ENCODE peak calls at places on chromosome 4, in nine cellular contexts. Z is tibial artery; J is HCT116; K is CD8-positive, alpha-beta T cell; C is thoracic aorta; P is fibroblast of lung; G is Caco-2; A is dorsolateral prefrontal cortex; F is CD8-positive, alpha-beta memory T cell. R is an unnamed sample.

GRCh38 chr4:86961605-86962295 is 26.9 kb downstream of the AFF1 start:
- DNase-seq in P (peak; percentile 51), K (no peak), J (no peak), F (no peak), A (no peak), G (no peak), Z (no peak), C (no peak), R (no peak)

GRCh38 chr4:149735796-149736195 is 79.8 kb downstream of the IQCM start:
- DNase-seq in J (no peak), P (peak; percentile 59), G (no peak), F (no peak), C (no peak), K (no peak), A (no peak), Z (no peak), R (no peak)

GRCh38 chr4:13546374-13546854 is 2.1 kb upstream of the NKX3-2 start:
- DNase-seq in J (no peak), Z (no peak), K (no peak), G (no peak), C (no peak), F (no peak), P (no peak), A (no peak), R (no peak)

GRCh38 chr4:10315638-10316037 is 141.6 kb downstream of the ZNF518B start:
- DNase-seq in Z (no peak), K (no peak), P (no peak), G (no peak), J (no peak), C (no peak), F (no peak), A (no peak), R (no peak)

GRCh38 chr4:152045781-152046571 is 285.2 kb upstream of the GATB start:
- DNase-seq in G (peak; percentile 65), J (peak; percentile 59), C (no peak), Z (no peak), A (no peak), F (no peak), K (no peak), P (no peak), R (no peak)

GRCh38 chr4:125283702-125284279 is 31.0 kb upstream of the FAT4 start:
- DNase-seq in G (no peak), C (no peak), P (peak; percentile 66), F (no peak), A (no peak), J (peak; percentile 18), K (no peak), Z (no peak), R (no peak)

GRCh38 chr4:107348188-107348872 is 312.2 kb upstream of the DKK2 start:
- DNase-seq in J (no peak), C (no peak), Z (no peak), A (no peak), K (no peak), G (no peak), F (no peak), P (no peak), R (no peak)

GRCh38 chr4:118076958-118077766 is 42.9 kb downstream of the NDST3 start:
- DNase-seq in F (no peak), A (no peak), G (peak; percentile 46), K (no peak), P (peak; percentile 44), J (peak; percentile 32), Z (no peak), C (no peak), R (no peak)

GRCh38 chr4:79823148-79823763 is 249.8 kb downstream of the ANTXR2 start:
- DNase-seq in J (no peak), Z (no peak), A (no peak), G (no peak), F (no peak), C (no peak), P (peak; percentile 50), K (no peak), R (peak; percentile 7)

GRCh38 chr4:168864831-168865541 is 145.1 kb downstream of the CBR4 start:
- DNase-seq in G (no peak), J (no peak), A (no peak), K (no peak), Z (no peak), C (no peak), F (no peak), P (peak; percentile 51), R (no peak)

GRCh38 chr4:111537861-111538260 is 607.4 kb upstream of the FAM241A start:
- DNase-seq in K (no peak), P (no peak), G (no peak), A (no peak), J (no peak), F (no peak), C (no peak), Z (no peak), R (peak; percentile 8)

GRCh38 chr4:99816611-99817309 is at the start of gene DAPP1:
- DNase-seq in K (peak; percentile 57), F (peak; percentile 52), G (no peak), Z (peak; percentile 31), A (no peak), C (no peak), J (no peak), P (no peak), R (no peak)
- H3K4me3 ChIP-seq in K (peak within 1 kb of the TSS; percentile 36), F (peak within 1 kb of the TSS; percentile 59), G (no peak within 1 kb of the TSS), Z (peak within 1 kb of the TSS; percentile 8), A (no peak within 1 kb of the TSS), C (peak within 1 kb of the TSS; percentile 57), J (no peak within 1 kb of the TSS), P (no peak within 1 kb of the TSS), R (no peak within 1 kb of the TSS)

DNA sequence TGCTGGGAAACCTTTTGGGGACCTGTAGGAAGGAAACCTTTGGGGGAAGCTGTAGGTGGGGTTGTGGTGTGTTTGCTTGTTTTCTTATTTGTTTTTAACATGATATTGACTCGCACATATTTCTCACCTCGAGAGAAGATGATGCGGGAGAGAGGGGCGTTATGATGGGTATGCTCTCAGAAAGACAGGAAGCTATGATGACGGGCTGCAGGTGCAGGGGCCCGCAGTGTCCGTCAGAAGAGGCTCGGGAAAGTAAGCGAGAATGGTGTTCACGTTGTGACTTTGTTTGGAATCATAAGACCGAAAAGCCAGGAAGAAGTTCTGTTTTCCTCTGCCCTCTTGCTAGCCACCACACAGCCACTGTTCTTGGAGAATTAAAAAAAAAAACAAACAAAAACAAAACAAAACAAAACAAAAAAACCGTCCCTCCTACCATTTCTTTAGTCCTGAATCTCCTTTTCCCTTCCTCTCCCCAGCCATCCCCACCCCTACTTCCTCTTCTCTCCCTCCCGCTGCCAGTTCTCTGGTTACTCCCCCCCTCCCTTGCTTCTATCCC is 369 bp upstream of the BMP3 start:
- DNase-seq in F (no peak), A (no peak), J (no peak), P (no peak), C (no peak), G (no peak), Z (no peak), K (no peak), R (no peak)
- H3K27me3 ChIP-seq in F (no peaks in the 10 kb centered on the region), A (peaks cover 4% of the 10 kb centered on the region), J (peaks cover 35% of the 10 kb centered on the region), P (peaks cover 26% of the 10 kb centered on the region), C (no peaks in the 10 kb centered on the region), G (peaks cover 1% of the 10 kb centered on the region), Z (no peaks in the 10 kb centered on the region), K (peaks cover 20% of the 10 kb centered on the region), R (peaks cover 54% of the 10 kb centered on the region)

GRCh38 chr4:128862608-128863313 is 53.3 kb downstream of the JADE1 start:
- DNase-seq in F (peak; percentile 14), K (no peak), J (no peak), P (no peak), A (no peak), G (no peak), C (no peak), Z (no peak), R (no peak)
- H3K4me3 ChIP-seq in F (no peak overlapping the region), K (no peak overlapping the region), J (no peak overlapping the region), P (no peak overlapping the region), A (no peak overlapping the region), G (no peak overlapping the region), C (no peak overlapping the region), Z (no peak overlapping the region), R (no peak overlapping the region)

GRCh38 chr4:16682996-16683395 is 215.4 kb downstream of the LDB2 start:
- DNase-seq in J (no peak), G (no peak), P (peak; percentile 49), F (no peak), Z (no peak), A (no peak), K (no peak), C (no peak), R (no peak)
- H3K27me3 ChIP-seq in J (peaks cover 15% of the 10 kb centered on the region), G (no peaks in the 10 kb centered on the region), P (no peaks in the 10 kb centered on the region), F (no peaks in the 10 kb centered on the region), Z (no peaks in the 10 kb centered on the region), A (no peaks in the 10 kb centered on the region), K (no peaks in the 10 kb centered on the region), C (no peaks in the 10 kb centered on the region), R (no peaks in the 10 kb centered on the region)

GRCh38 chr4:38784141-38784540 is 1.4 kb upstream of the TLR10 start:
- DNase-seq in P (no peak), K (no peak), Z (no peak), F (no peak), G (no peak), A (no peak), C (no peak), J (no peak), R (no peak)

GRCh38 chr4:38782452-38783108 is at the start of gene TLR10:
- DNase-seq in P (peak; percentile 59), K (no peak), Z (no peak), G (no peak), A (no peak), J (peak; percentile 34), F (no peak), C (no peak), R (peak; percentile 16)

GRCh38 chr4:38785041-38785790 is 2.4 kb upstream of the TLR10 start:
- DNase-seq in F (no peak), Z (no peak), C (no peak), K (no peak), A (no peak), P (no peak), G (no peak), J (no peak), R (no peak)

GRCh38 chr4:38783109-38783460 is 295 bp upstream of the TLR10 start:
- DNase-seq in C (no peak), Z (no peak), J (no peak), G (no peak), F (no peak), P (no peak), A (no peak), K (no peak), R (no peak)

GRCh38 chr4:38781854-38782261 is 932 bp downstream of the TLR10 start:
- DNase-seq in G (no peak), C (no peak), J (no peak), F (no peak), Z (no peak), P (no peak), K (no peak), A (no peak), R (no peak)
- H3K4me3 ChIP-seq in G (no peak overlapping the region), C (no peak overlapping the region), J (no peak overlapping the region), F (no peak overlapping the region), Z (no peak overlapping the region), P (no peak overlapping the region), K (no peak overlapping the region), A (no peak overlapping the region), R (no peak overlapping the region)

R was measured in AG04450.